ENCODE peak calls at places on chromosomes 11 and 22, in five cellular contexts. S, Z, P, N and O are unnamed samples.

GRCh38 chr22:44685384-44686056 is 16.5 kb upstream of the PRR5 start:
- DNase-seq in Z (peak; percentile 75), P (no peak), N (peak; percentile 58), S (peak; percentile 71), O (peak; percentile 53)

GRCh38 chr22:45009881-45010531 is at the start of gene PHF21B:
- DNase-seq in P (no peak), N (peak; percentile 75), S (no peak), Z (peak; percentile 91), O (peak; percentile 71)

GRCh38 chr11:133947298-133947905 is 9.4 kb downstream of the IGSF9B start:
- DNase-seq in Z (peak; percentile 87), P (peak; percentile 20), N (peak; percentile 28), S (no peak), O (peak; percentile 58)

GRCh38 chr11:34154059-34154875 is 48.8 kb downstream of the NAT10 start:
- DNase-seq in P (no peak), N (no peak), S (peak; percentile 42), Z (no peak), O (no peak)

GRCh38 chr11:46615756-46616155 is 1.3 kb downstream of the HARBI1 start:
- DNase-seq in S (no peak), N (no peak), Z (no peak), P (no peak), O (no peak)

GRCh38 chr11:63609971-63610580 is 4.2 kb downstream of the PLAAT3 start:
- DNase-seq in P (no peak), N (no peak), Z (no peak), S (no peak), O (no peak)

GRCh38 chr22:49078076-49078710 is 749.5 kb downstream of the BRD1 start:
- DNase-seq in P (no peak), Z (no peak), N (no peak), S (no peak), O (no peak)

GRCh38 chr11:67667490-67668190 is 6.8 kb downstream of the ALDH3B2 start:
- DNase-seq in N (no peak), P (no peak), Z (no peak), S (no peak), O (no peak)

GRCh38 chr11:5102246-5102645 is 32.9 kb downstream of the OR52E1 start:
- DNase-seq in S (no peak), P (no peak), N (no peak), Z (no peak), O (no peak)

GRCh38 chr22:42436402-42436801 is 4.2 kb upstream of the NFAM1 start:
- DNase-seq in Z (no peak), S (no peak), N (no peak), P (no peak), O (no peak)

GRCh38 chr11:42824067-42824466 is 487.7 kb upstream of the API5 start:
- DNase-seq in N (no peak), Z (no peak), S (no peak), P (no peak), O (no peak)

GRCh38 chr22:47194476-47195155 is 432.2 kb downstream of the TBC1D22A start:
- DNase-seq in N (no peak), S (no peak), Z (no peak), P (no peak), O (no peak)

GRCh38 chr22:25219211-25219689 is at the start of gene CRYBB2:
- DNase-seq in N (no peak), Z (no peak), S (no peak), P (no peak), O (no peak)

GRCh38 chr22:45823331-45823730 is 151.7 kb downstream of the ATXN10 start:
- DNase-seq in P (no peak), S (no peak), Z (no peak), N (no peak), O (no peak)

GRCh38 chr11:46898396-46899095 is 19.8 kb downstream of the LRP4 start:
- DNase-seq in Z (no peak), S (no peak), N (no peak), P (no peak), O (no peak)

GRCh38 chr11:46112961-46113617 is 8.2 kb downstream of the PHF21A start:
- DNase-seq in P (peak; percentile 59), Z (no peak), S (no peak), N (peak; percentile 67), O (peak; percentile 83)

GRCh38 chr11:58024601-58025091 is 965 bp downstream of the OR9Q1 start:
- DNase-seq in S (no peak), Z (no peak), N (no peak), P (no peak), O (no peak)

GRCh38 chr11:46577058-46577457 is 16.8 kb downstream of the AMBRA1 start:
- DNase-seq in S (no peak), N (no peak), P (no peak), Z (no peak), O (no peak)

GRCh38 chr11:95788921-95789505 is 569 bp downstream of the FAM76B start:
- DNase-seq in Z (no peak), S (no peak), N (peak; percentile 25), P (peak; percentile 30), O (peak; percentile 28)

GRCh38 chr11:120125005-120125404 is 12.9 kb downstream of the TRIM29 start:
- DNase-seq in P (peak; percentile 37), S (no peak), N (peak; percentile 35), Z (no peak), O (peak; percentile 31)

GRCh38 chr11:5300246-5300645 is 1.5 kb downstream of the OR51B4 start:
- DNase-seq in Z (no peak), P (no peak), S (no peak), N (no peak), O (no peak)

GRCh38 chr11:3156661-3157311 is 8.3 kb downstream of the OSBPL5 start:
- DNase-seq in S (no peak), N (no peak), Z (no peak), P (no peak), O (no peak)

GRCh38 chr11:47004595-47005033 is 68.1 kb downstream of the CSTPP1 start:
- DNase-seq in S (no peak), N (peak; percentile 27), Z (no peak), P (peak; percentile 96), O (peak; percentile 19)

GRCh38 chr11:12439615-12440014 is 62.2 kb downstream of the PARVA start:
- DNase-seq in N (no peak), P (no peak), S (no peak), Z (no peak), O (no peak)

GRCh38 chr11:79400717-79401330 is 40.0 kb downstream of the TENM4 start:
- DNase-seq in S (no peak), P (peak; percentile 12), Z (peak; percentile 75), N (peak; percentile 12), O (peak; percentile 34)

GRCh38 chr11:121356357-121356756 is 63.8 kb downstream of the SC5D start:
- DNase-seq in Z (no peak), S (no peak), N (no peak), P (no peak), O (no peak)

GRCh38 chr11:26332572-26332915 is 614 bp downstream of the ANO3 start:
- DNase-seq in S (no peak), N (no peak), P (no peak), Z (no peak), O (no peak)

GRCh38 chr11:859394-860131 is 16.9 kb downstream of the TSPAN4 start:
- DNase-seq in P (no peak), N (peak; percentile 55), S (no peak), Z (no peak), O (peak; percentile 65)
- TF ChIP-seq KDM1A in P (no peak), N (no peak), S (no peak), Z (no peak), O (no peak)

GRCh38 chr11:126343051-126343450 is 12.4 kb upstream of the ST3GAL4 start:
- DNase-seq in P (no peak), S (no peak), Z (no peak), N (no peak), O (no peak)

GRCh38 chr11:126345759-126346585 is 9.5 kb upstream of the ST3GAL4 start:
- DNase-seq in P (no peak), S (no peak), N (peak; percentile 81), Z (no peak), O (no peak)

GRCh38 chr11:126346586-126346940 is 8.9 kb upstream of the ST3GAL4 start:
- DNase-seq in P (no peak), Z (no peak), S (no peak), N (no peak), O (no peak)

GRCh38 chr11:126344291-126344970 is 11.1 kb upstream of the ST3GAL4 start:
- DNase-seq in Z (no peak), P (no peak), N (no peak), S (no peak), O (no peak)

DNA sequence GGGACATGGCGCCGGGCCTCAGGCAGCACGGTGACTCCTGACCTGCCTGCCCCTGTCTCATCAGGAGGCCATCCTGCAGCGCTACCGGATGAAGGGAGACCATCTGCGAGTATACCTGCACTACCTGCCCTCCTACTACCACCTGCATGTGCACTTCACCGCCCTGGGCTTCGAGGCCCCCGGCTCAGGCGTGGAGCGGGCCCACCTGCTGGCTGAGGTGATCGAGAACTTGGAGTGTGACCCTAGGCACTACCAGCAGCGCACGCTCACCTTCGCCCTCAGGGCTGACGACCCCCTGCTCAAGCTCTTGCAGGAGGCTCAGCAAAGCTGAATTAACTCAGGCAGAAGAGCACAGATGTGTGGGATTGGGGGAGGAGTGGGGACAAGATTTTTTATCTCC is 10.2 kb upstream of the ST3GAL4 start:
- DNase-seq in N (no peak), S (no peak), Z (no peak), P (no peak), O (no peak)
- TF ChIP-seq KDM1A in N (no peak), S (no peak), Z (no peak), P (no peak), O (no peak)

DNA sequence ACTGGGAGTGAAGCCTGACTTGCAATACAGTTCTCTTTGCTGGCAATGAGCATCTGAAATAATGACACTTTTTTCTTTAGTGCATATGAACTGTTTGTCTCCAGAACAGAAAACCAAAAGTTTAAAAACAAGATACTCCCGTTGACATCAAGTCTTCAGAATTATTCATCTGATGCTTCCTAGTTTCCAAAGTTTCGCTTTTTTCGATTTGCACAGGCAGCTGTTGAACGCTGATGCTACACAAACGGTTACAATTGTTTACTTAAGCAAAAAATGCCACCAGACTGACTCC is 612 bp upstream of the BIRC2 start:
- DNase-seq in S (no peak), Z (no peak), N (no peak), P (no peak), O (no peak)
- TF ChIP-seq KDM1A in S (no peak), Z (no peak), N (no peak), P (no peak), O (no peak)

GRCh38 chr11:20158597-20159257 is 1.5 kb downstream of the DBX1 start:
- DNase-seq in P (peak; percentile 6), S (no peak), Z (peak; percentile 84), N (peak; percentile 45), O (peak; percentile 28)
- TF ChIP-seq KDM1A in P (no peak), S (no peak), Z (no peak), N (no peak), O (no peak)

DNA sequence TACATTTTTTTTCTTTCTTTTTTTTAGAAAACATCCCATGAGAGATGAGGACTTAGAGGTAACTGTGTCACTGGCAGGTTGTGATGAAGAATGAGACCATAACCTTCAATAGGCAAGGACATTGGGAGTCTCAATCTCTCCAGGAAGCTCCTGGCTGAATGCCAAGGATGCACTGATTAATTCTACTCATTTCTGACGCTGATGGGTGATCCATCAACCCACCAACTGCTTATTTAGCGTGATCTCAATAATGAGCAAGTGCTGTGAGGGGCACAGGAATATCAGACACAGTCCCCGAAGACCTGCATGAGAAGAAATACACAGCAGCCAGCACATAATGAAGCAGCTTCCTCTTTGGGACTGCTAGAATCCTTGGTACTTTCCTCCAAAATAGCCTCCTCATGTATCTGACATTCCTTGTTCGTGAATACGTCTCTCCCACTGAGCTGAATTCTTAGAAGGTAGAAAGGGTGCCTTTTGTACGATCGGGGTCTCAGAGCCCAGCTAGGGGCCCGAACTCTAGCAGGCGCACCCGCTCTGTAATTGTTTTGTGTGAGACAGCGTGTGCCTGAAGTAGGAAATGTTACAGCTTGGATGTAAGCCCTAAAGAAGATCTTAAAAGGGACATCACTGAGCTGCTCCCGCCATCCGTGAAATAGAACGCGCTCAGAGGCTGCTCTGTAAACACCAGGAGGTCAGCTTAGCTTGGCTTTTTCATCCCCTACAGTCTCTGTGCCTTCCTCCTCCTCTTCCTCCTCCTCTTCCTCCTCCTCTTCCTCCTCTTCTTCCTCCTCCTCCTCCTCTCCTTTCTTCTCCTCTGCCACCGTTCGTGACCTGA is 7.2 kb downstream of the CLMP start:
- DNase-seq in P (no peak), N (no peak), S (no peak), Z (no peak), O (no peak)
- TF ChIP-seq KDM1A in P (no peak), N (no peak), S (no peak), Z (no peak), O (no peak)